ENCODE peak calls at places on chromosome 4, in four cellular contexts. I is H9, C is mesendoderm, T is IMR-90. X is an unnamed sample.

GRCh38 chr4:107862658-107863057 is 37.9 kb downstream of the SGMS2 start:
- DNase-seq in I (no peak), C (peak; percentile 46), T (peak; percentile 63), X (no peak)

GRCh38 chr4:42151568-42152506 is 618 bp downstream of the BEND4 start:
- DNase-seq in I (peak; percentile 94), C (peak; percentile 95), T (no peak), X (peak; percentile 89)

GRCh38 chr4:134691915-134692314 is 490.3 kb upstream of the PABPC4L start:
- DNase-seq in I (no peak), C (no peak), T (no peak), X (no peak)

GRCh38 chr4:3372933-3373465 is 68.8 kb upstream of the HGFAC start:
- DNase-seq in I (no peak), C (no peak), T (no peak), X (no peak)

GRCh38 chr4:146342600-146343192 is 128.4 kb downstream of the REELD1 start:
- DNase-seq in I (no peak), C (peak; percentile 16), T (peak; percentile 47), X (no peak)

GRCh38 chr4:82809614-82810013 is 11.0 kb upstream of the SCD5 start:
- DNase-seq in I (no peak), C (no peak), T (no peak), X (no peak)

GRCh38 chr4:93828332-93828829 is at the start of gene ATOH1:
- DNase-seq in I (peak; percentile 96), C (peak; percentile 73), T (no peak), X (no peak)

GRCh38 chr4:6692806-6693205 is 872 bp upstream of the S100P start:
- DNase-seq in I (no peak), C (no peak), T (peak; percentile 42), X (no peak)

GRCh38 chr4:15756361-15756861 is 21.7 kb upstream of the CD38 start:
- DNase-seq in I (no peak), C (no peak), T (peak; percentile 26), X (no peak)

GRCh38 chr4:87823741-87824140 is 9.0 kb upstream of the MEPE start:
- DNase-seq in I (no peak), C (no peak), T (no peak), X (no peak)

GRCh38 chr4:74096265-74096980 is 2.6 kb downstream of the CXCL2 start:
- DNase-seq in I (no peak), C (no peak), T (no peak), X (no peak)

GRCh38 chr4:36399762-36400353 is 118.4 kb downstream of the DTHD1 start:
- DNase-seq in I (no peak), C (no peak), T (no peak), X (no peak)

GRCh38 chr4:147479817-147480216 is 1.1 kb upstream of the EDNRA start:
- DNase-seq in I (no peak), C (no peak), T (peak; percentile 47), X (no peak)

GRCh38 chr4:58136611-58137010 is 1026.4 kb upstream of the IGFBP7 start:
- DNase-seq in I (no peak), C (no peak), T (no peak), X (no peak)

GRCh38 chr4:58144721-58145120 is 1034.5 kb upstream of the IGFBP7 start:
- DNase-seq in I (no peak), C (no peak), T (no peak), X (no peak)

GRCh38 chr4:58138786-58139185 is 1028.6 kb upstream of the IGFBP7 start:
- DNase-seq in I (no peak), C (no peak), T (no peak), X (no peak)

DNA sequence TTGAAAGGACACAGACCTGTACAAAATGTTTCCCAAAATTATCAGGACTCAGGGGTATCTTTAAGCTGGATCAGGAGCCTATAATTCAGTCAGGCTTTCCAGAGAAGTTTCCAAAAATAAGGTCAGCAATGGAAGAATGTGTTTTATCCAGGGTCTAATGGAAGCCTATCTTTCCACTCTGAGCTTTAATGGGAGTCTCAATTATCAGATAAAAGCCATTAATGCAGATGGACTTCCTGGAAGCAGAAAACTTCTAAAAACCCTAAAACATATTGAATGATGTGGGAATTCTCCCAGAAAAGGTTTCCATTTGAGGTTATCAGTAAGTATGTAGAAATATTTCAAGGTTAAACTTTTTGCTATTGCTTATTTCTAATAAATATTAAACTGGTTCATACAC is 1029.1 kb upstream of the IGFBP7 start:
- DNase-seq in I (no peak), C (no peak), T (no peak), X (no peak)
- H4K5ac ChIP-seq in I (no peak overlapping the region), C (no peak overlapping the region), T (no peak overlapping the region), X (no peak overlapping the region)

DNA sequence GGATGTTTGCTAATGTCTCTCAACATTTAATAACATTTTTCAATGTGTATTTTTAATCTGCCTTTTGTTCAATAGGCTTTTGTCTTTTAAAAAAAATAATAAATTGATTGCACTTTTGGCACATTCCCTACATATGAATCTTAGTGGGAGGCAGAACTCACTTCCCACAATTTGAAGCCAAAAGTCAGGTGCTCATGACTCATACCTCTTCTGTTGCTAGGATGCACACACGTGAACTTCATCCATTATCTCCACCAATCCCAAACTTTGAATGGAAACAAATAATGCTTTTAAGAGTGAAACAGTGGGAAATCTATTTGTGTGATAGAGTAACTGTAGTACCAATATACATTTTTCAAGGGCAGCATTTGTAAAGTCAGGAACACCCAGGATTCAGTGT is 260.5 kb downstream of the IQCM start:
- DNase-seq in I (no peak), C (no peak), T (no peak), X (no peak)
- H4K5ac ChIP-seq in I (no peak overlapping the region), C (no peak overlapping the region), T (no peak overlapping the region), X (no peak overlapping the region)

GRCh38 chr4:148800943-148801342 is 358.7 kb upstream of the NR3C2 start:
- DNase-seq in I (no peak), C (no peak), T (no peak), X (no peak)
- H4K5ac ChIP-seq in I (no peak overlapping the region), C (no peak overlapping the region), T (no peak overlapping the region), X (no peak overlapping the region)

GRCh38 chr4:5366009-5366386 is 314.7 kb downstream of the STK32B start:
- DNase-seq in I (no peak), C (no peak), T (no peak), X (no peak)

GRCh38 chr4:5365071-5366008 is 314.1 kb downstream of the STK32B start:
- DNase-seq in I (peak; percentile 44), C (peak; percentile 74), T (peak; percentile 97), X (no peak)

GRCh38 chr4:5368426-5368825 is 317.1 kb downstream of the STK32B start:
- DNase-seq in I (no peak), C (no peak), T (no peak), X (no peak)

GRCh38 chr4:5364406-5364805 is 313.1 kb downstream of the STK32B start:
- DNase-seq in I (no peak), C (no peak), T (no peak), X (no peak)

DNA sequence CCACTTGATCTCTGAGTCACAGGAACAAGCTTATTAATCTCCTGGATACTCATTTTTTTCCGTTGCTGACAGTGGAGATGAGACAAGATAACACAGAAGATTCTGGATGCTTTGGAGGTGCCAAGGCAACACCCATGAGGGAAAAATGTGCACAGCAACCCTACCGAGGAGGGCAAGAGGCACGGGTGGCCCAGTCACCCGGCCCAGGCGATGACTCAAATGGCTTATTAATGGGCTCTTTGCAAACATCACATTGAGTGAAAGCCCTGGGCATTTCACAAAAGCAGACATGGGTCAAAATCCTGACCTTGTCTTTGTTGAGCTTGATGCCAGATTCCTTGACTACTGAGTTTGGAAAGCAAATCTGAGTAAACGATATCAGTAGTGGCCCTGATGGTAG is 315.1 kb downstream of the STK32B start:
- DNase-seq in I (no peak), C (no peak), T (peak; percentile 15), X (no peak)
- H4K5ac ChIP-seq in I (no peak overlapping the region), C (no peak overlapping the region), T (no peak overlapping the region), X (no peak overlapping the region)

GRCh38 chr4:20288047-20288650 is 36.4 kb downstream of the SLIT2 start:
- DNase-seq in I (no peak), C (no peak), T (no peak), X (no peak)

GRCh38 chr4:20288846-20289512 is 37.3 kb downstream of the SLIT2 start:
- DNase-seq in I (no peak), C (no peak), T (peak; percentile 47), X (no peak)

GRCh38 chr4:20289782-20290181 is 38.1 kb downstream of the SLIT2 start:
- DNase-seq in I (no peak), C (no peak), T (no peak), X (no peak)

GRCh38 chr4:20284990-20285389 is 33.3 kb downstream of the SLIT2 start:
- DNase-seq in I (no peak), C (peak; percentile 68), T (peak; percentile 77), X (no peak)

DNA sequence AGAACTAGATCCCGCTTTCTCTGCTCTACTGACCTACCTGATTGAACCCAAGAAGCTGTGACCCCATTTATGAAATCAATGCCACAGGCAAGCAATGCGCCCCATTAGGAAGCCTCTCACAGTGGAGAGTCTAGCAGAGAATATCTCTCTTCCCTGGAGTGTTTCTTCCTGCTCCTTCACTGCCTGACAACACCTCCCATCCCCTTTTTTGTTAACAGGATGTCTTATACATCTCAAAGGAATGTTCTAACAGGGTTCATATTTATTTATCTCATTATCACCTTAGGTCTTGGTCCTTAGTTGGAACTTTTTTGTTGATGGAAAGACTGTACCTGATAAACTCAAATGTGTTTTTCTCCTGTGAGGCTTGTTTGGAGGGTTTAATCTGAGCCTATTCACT is 35.5 kb downstream of the SLIT2 start:
- DNase-seq in I (no peak), C (no peak), T (no peak), X (no peak)
- H4K5ac ChIP-seq in I (no peak overlapping the region), C (no peak overlapping the region), T (no peak overlapping the region), X (no peak overlapping the region)